ENCODE peak calls at places on chromosomes 16 and 17, in six cellular contexts. V, P, J, F, Z and R are unnamed samples.

GRCh38 chr17:5299383-5299782 is 17.3 kb downstream of the RABEP1 start:
- DNase-seq in F (no peak), Z (no peak), J (no peak), V (no peak), P (no peak), R (no peak)

GRCh38 chr16:80583466-80583865 is 42.7 kb downstream of the DYNLRB2 start:
- DNase-seq in Z (peak), P (peak), J (no peak), F (peak), V (no peak), R (no peak)

GRCh38 chr17:8552582-8553320 is 77.8 kb downstream of the MYH10 start:
- DNase-seq in J (no peak), F (no peak), V (no peak), Z (peak), P (no peak), R (no peak)

GRCh38 chr17:73068322-73069153 is 23.9 kb downstream of the SLC39A11 start:
- DNase-seq in P (peak), F (no peak), V (no peak), Z (no peak), J (no peak), R (peak)

GRCh38 chr17:32303861-32304288 is 38.1 kb downstream of the C17orf75 start:
- DNase-seq in Z (no peak), V (peak), J (no peak), P (no peak), F (no peak), R (no peak)

GRCh38 chr17:6800422-6801027 is 24.5 kb downstream of the FBXO39 start:
- DNase-seq in P (no peak), Z (no peak), J (no peak), V (no peak), F (no peak), R (no peak)

GRCh38 chr17:3961564-3962047 is 2.6 kb downstream of the ATP2A3 start:
- DNase-seq in V (no peak), Z (no peak), J (no peak), P (no peak), F (no peak), R (no peak)

GRCh38 chr16:78704421-78704820 is 605.0 kb downstream of the WWOX start:
- DNase-seq in Z (no peak), P (no peak), J (no peak), V (no peak), F (no peak), R (no peak)

GRCh38 chr17:79003661-79004411 is 5.7 kb downstream of the CANT1 start:
- DNase-seq in V (no peak), F (no peak), Z (no peak), P (no peak), J (no peak), R (no peak)

GRCh38 chr17:3802461-3803307 is 1.7 kb upstream of the ITGAE start:
- DNase-seq in F (no peak), V (no peak), Z (peak), J (peak), P (peak), R (no peak)

GRCh38 chr16:89445166-89445565 is 45.2 kb downstream of the ANKRD11 start:
- DNase-seq in V (no peak), Z (no peak), J (no peak), F (no peak), P (no peak), R (no peak)

GRCh38 chr17:59666235-59666634 is 41.0 kb downstream of the PTRH2 start:
- DNase-seq in P (no peak), Z (no peak), J (no peak), V (no peak), F (no peak), R (no peak)

GRCh38 chr16:66070140-66070887 is 296.2 kb upstream of the CDH5 start:
- DNase-seq in P (peak), F (no peak), Z (no peak), J (no peak), V (peak), R (no peak)

GRCh38 chr16:28264656-28265055 is 27.7 kb upstream of the SBK1 start:
- DNase-seq in F (no peak), J (no peak), V (no peak), Z (peak), P (no peak), R (no peak)

GRCh38 chr17:9729735-9730420 is 61.5 kb downstream of the DHRS7C start:
- DNase-seq in Z (no peak), J (no peak), F (no peak), V (no peak), P (no peak), R (no peak)

GRCh38 chr17:45050680-45051059 is 762 bp downstream of the DCAKD start:
- DNase-seq in J (peak), Z (no peak), V (no peak), P (no peak), F (peak), R (peak)

GRCh38 chr16:19017179-19017578 is 33.4 kb downstream of the TMC7 start:
- DNase-seq in Z (no peak), P (no peak), J (no peak), F (no peak), V (no peak), R (no peak)

GRCh38 chr17:28737770-28738679 is 5.8 kb upstream of the TRAF4 start:
- DNase-seq in J (no peak), F (no peak), P (no peak), V (no peak), Z (no peak), R (no peak)

GRCh38 chr17:42676424-42677011 is at the start of gene PLEKHH3:
- DNase-seq in P (peak), J (no peak), V (peak), F (no peak), Z (no peak), R (no peak)

GRCh38 chr16:57601801-57602478 is 26.5 kb upstream of the ADGRG1 start:
- DNase-seq in P (no peak), J (peak), Z (no peak), F (peak), V (no peak), R (peak)

GRCh38 chr17:45235071-45236001 is 13.7 kb downstream of the FMNL1 start:
- DNase-seq in Z (no peak), F (no peak), J (peak), P (peak), V (peak), R (peak)

GRCh38 chr17:73516356-73516755 is 127.9 kb downstream of the SDK2 start:
- DNase-seq in V (no peak), J (no peak), P (no peak), Z (no peak), F (no peak), R (no peak)

GRCh38 chr16:87690911-87691685 is 74.7 kb downstream of the KLHDC4 start:
- DNase-seq in Z (no peak), V (no peak), P (no peak), F (no peak), J (no peak), R (no peak)

GRCh38 chr17:80426671-80427326 is 11.8 kb downstream of the ENDOV start:
- DNase-seq in P (peak), J (peak), F (peak), Z (no peak), V (peak), R (peak)

GRCh38 chr17:251531-251930 is 70.1 kb upstream of the DOC2B start:
- DNase-seq in J (no peak), F (no peak), P (no peak), V (no peak), Z (no peak), R (no peak)

GRCh38 chr17:7355053-7355452 is at the start of gene TMEM95:
- DNase-seq in J (peak), P (no peak), V (no peak), F (no peak), Z (no peak), R (no peak)

GRCh38 chr16:66290431-66290830 is 76.1 kb upstream of the CDH5 start:
- DNase-seq in J (no peak), V (no peak), Z (no peak), P (no peak), F (no peak), R (no peak)

GRCh38 chr16:61042736-61043135 is 993.5 kb downstream of the CDH8 start:
- DNase-seq in J (no peak), V (no peak), Z (no peak), P (no peak), F (no peak), R (no peak)

GRCh38 chr16:23132921-23133532 is 16.2 kb downstream of the USP31 start:
- DNase-seq in Z (no peak), J (no peak), F (no peak), V (no peak), P (no peak), R (peak)

GRCh38 chr16:11047057-11047456 is 102.7 kb downstream of the CLEC16A start:
- DNase-seq in P (peak), Z (peak), J (no peak), F (no peak), V (no peak), R (no peak)